ENCODE peak calls at places on chromosomes 13 and 19, in four cellular contexts. One of them, this sample, is unnamed.

GRCh38 chr13:74206061-74206561 is 71.9 kb upstream of the KLF12 start:
- DNase-seq in foreskin fibroblast: peak
- DNase-seq in psoas muscle: no peak
- DNase-seq in Peyer's patch: no peak
- DNase-seq in this sample: peak

GRCh38 chr19:823565-824121 is 1.9 kb upstream of the PLPPR3 start:
- DNase-seq in foreskin fibroblast: no peak
- DNase-seq in psoas muscle: no peak
- DNase-seq in Peyer's patch: no peak
- DNase-seq in this sample: no peak

GRCh38 chr19:27974082-27974513 is 1238.9 kb downstream of the UQCRFS1 start:
- DNase-seq in foreskin fibroblast: peak
- DNase-seq in psoas muscle: no peak
- DNase-seq in Peyer's patch: no peak
- DNase-seq in this sample: no peak

GRCh38 chr13:76812206-76812882 is 73.9 kb downstream of the KCTD12 start:
- DNase-seq in foreskin fibroblast: peak
- DNase-seq in psoas muscle: peak
- DNase-seq in Peyer's patch: no peak
- DNase-seq in this sample: peak

GRCh38 chr13:91609353-91609752 is 210.9 kb downstream of the GPC5 start:
- DNase-seq in foreskin fibroblast: no peak
- DNase-seq in psoas muscle: no peak
- DNase-seq in Peyer's patch: no peak
- DNase-seq in this sample: no peak

GRCh38 chr13:105336706-105337582 is 1198.5 kb downstream of the EFNB2 start:
- DNase-seq in foreskin fibroblast: no peak
- DNase-seq in psoas muscle: no peak
- DNase-seq in Peyer's patch: no peak
- DNase-seq in this sample: peak

GRCh38 chr13:45370922-45371406 is 30.0 kb upstream of the TPT1 start:
- DNase-seq in foreskin fibroblast: peak
- DNase-seq in psoas muscle: peak
- DNase-seq in Peyer's patch: peak
- DNase-seq in this sample: peak

GRCh38 chr13:30119476-30119875 is 187.9 kb downstream of the KATNAL1 start:
- DNase-seq in foreskin fibroblast: peak
- DNase-seq in psoas muscle: no peak
- DNase-seq in Peyer's patch: no peak
- DNase-seq in this sample: peak

GRCh38 chr19:11242864-11243797 is 3.7 kb downstream of the ANGPTL8 start:
- DNase-seq in foreskin fibroblast: peak
- DNase-seq in psoas muscle: peak
- DNase-seq in Peyer's patch: peak
- DNase-seq in this sample: no peak

GRCh38 chr19:16180611-16181010 is 4.6 kb upstream of the FAM32A start:
- DNase-seq in foreskin fibroblast: peak
- DNase-seq in psoas muscle: no peak
- DNase-seq in Peyer's patch: no peak
- DNase-seq in this sample: peak

GRCh38 chr13:113207890-113208423 is 512 bp downstream of the PCID2 start:
- DNase-seq in foreskin fibroblast: peak
- DNase-seq in psoas muscle: no peak
- DNase-seq in Peyer's patch: no peak
- DNase-seq in this sample: no peak

GRCh38 chr13:43107780-43108179 is 84.4 kb downstream of the DNAJC15 start:
- DNase-seq in foreskin fibroblast: peak
- DNase-seq in psoas muscle: no peak
- DNase-seq in Peyer's patch: no peak
- DNase-seq in this sample: peak

GRCh38 chr13:50375792-50376191 is 360.5 kb downstream of the KCNRG start:
- DNase-seq in foreskin fibroblast: peak
- DNase-seq in psoas muscle: no peak
- DNase-seq in Peyer's patch: no peak
- DNase-seq in this sample: peak

GRCh38 chr19:10083911-10084310 is 2.2 kb upstream of the SHFL start:
- DNase-seq in foreskin fibroblast: no peak
- DNase-seq in psoas muscle: peak
- DNase-seq in Peyer's patch: no peak
- DNase-seq in this sample: no peak

GRCh38 chr19:1401138-1401888 is at the start of gene GAMT:
- DNase-seq in foreskin fibroblast: peak
- DNase-seq in psoas muscle: no peak
- DNase-seq in Peyer's patch: peak
- DNase-seq in this sample: no peak

GRCh38 chr13:98515804-98516465 is 61.0 kb downstream of the STK24 start:
- DNase-seq in foreskin fibroblast: no peak
- DNase-seq in psoas muscle: no peak
- DNase-seq in Peyer's patch: no peak
- DNase-seq in this sample: no peak

GRCh38 chr19:925912-926594 is at the start of gene ARID3A:
- DNase-seq in foreskin fibroblast: no peak
- DNase-seq in psoas muscle: peak
- DNase-seq in Peyer's patch: peak
- DNase-seq in this sample: peak

GRCh38 chr13:20258208-20258962 is 26.3 kb upstream of the GJB6 start:
- DNase-seq in foreskin fibroblast: no peak
- DNase-seq in psoas muscle: no peak
- DNase-seq in Peyer's patch: no peak
- DNase-seq in this sample: no peak

GRCh38 chr13:94210826-94211225 is 268.7 kb downstream of the DCT start:
- DNase-seq in foreskin fibroblast: no peak
- DNase-seq in psoas muscle: no peak
- DNase-seq in Peyer's patch: no peak
- DNase-seq in this sample: no peak

GRCh38 chr13:47117268-47117667 is 220.4 kb upstream of the HTR2A start:
- DNase-seq in foreskin fibroblast: peak
- DNase-seq in psoas muscle: no peak
- DNase-seq in Peyer's patch: no peak
- DNase-seq in this sample: peak

GRCh38 chr19:988081-988480 is 3.9 kb downstream of the WDR18 start:
- DNase-seq in foreskin fibroblast: no peak
- DNase-seq in psoas muscle: no peak
- DNase-seq in Peyer's patch: no peak
- DNase-seq in this sample: no peak

GRCh38 chr19:39401549-39402416 is 4.9 kb upstream of the ZFP36 start:
- DNase-seq in foreskin fibroblast: peak
- DNase-seq in psoas muscle: peak
- DNase-seq in Peyer's patch: peak
- DNase-seq in this sample: no peak

GRCh38 chr13:74288361-74288911 is 154.2 kb upstream of the KLF12 start:
- DNase-seq in foreskin fibroblast: peak
- DNase-seq in psoas muscle: no peak
- DNase-seq in Peyer's patch: peak
- DNase-seq in this sample: no peak

GRCh38 chr19:48724796-48725753 is 5.5 kb upstream of the MAMSTR start:
- DNase-seq in foreskin fibroblast: peak
- DNase-seq in psoas muscle: peak
- DNase-seq in Peyer's patch: no peak
- DNase-seq in this sample: no peak

GRCh38 chr19:33905937-33906577 is 109.4 kb downstream of the KCTD15 start:
- DNase-seq in foreskin fibroblast: peak
- DNase-seq in psoas muscle: peak
- DNase-seq in Peyer's patch: peak
- DNase-seq in this sample: no peak

GRCh38 chr13:99374994-99375805 is 68.0 kb upstream of the GPR183 start:
- DNase-seq in foreskin fibroblast: no peak
- DNase-seq in psoas muscle: no peak
- DNase-seq in Peyer's patch: peak
- DNase-seq in this sample: no peak

DNA sequence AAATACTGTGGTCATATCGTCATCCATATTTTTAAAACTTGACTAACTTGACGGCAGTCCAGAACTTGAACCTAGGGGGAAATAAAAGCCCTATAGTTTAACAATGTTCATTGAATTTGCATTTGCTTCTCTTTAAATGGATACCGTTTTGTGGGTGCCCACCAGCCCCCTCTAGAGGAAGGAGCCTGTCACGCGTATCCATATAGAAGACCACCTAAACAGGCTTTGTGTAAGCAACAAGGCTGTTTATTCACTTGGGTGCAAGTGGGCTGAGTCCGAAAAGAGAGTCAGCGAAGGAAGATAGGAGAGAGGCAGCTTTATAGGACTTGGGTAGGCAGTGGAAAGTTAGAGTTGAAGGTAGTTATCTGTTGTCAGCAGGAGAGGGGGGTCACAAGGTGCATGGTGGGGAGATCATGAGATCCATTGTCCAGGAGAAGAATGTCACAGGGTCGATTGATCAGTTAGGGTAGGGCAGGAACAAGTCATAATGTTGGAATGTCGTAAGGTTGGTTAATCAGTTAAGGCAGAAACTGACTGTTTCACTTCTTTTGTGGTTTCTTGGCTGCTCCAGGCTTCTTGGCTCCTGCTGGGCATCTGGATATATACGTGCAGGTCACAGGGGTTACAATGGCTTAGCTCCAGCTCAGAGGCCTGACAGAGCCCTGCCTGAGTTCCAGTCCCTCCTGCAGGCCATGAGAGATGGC is 42.5 kb upstream of the ANKRD10 start:
- DNase-seq in foreskin fibroblast: peak
- DNase-seq in psoas muscle: no peak
- DNase-seq in Peyer's patch: no peak
- DNase-seq in this sample: no peak
- TF ChIP-seq CTCF in foreskin fibroblast: no peak
- TF ChIP-seq CTCF in psoas muscle: no peak
- TF ChIP-seq CTCF in Peyer's patch: no peak
- TF ChIP-seq CTCF in this sample: peak

DNA sequence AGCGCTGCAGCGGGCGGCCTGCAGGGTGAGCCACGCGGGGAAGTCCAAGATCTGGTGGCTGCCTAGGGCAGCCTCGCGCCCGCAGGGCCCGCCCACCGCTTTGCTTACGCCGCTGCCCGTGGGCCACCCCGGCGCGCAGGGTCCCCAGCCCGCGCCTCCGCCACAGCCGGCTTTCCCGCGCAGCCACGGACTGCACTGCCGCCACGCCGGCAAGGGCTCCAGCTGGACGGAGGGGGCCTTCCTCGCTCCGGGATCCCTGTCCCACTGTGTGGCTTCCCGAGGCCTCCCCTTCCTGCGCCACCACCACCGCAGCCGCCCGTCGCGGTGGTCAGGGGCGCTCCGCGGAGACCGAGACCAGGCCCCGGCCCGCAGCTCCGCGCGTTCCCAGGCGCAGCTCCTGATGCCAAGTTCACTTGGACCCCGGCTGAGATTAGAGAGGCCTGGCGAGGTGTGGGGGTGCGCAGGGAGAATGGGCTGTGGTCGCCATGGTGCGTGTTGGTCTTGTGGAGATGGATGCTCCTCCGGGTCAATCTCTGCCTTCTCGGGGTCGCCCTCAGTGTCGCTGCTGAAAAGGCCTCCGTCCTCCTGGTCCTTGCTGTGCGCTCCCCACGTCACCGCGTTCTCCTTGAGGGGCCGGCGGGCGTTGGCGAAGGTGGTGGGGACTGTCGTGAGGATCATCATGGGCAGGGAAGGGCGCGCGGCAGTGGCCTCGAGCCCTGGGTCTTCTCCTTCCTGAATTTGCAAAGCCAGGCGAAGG is 17.9 kb upstream of the RNF17 start:
- DNase-seq in foreskin fibroblast: peak
- DNase-seq in psoas muscle: no peak
- DNase-seq in Peyer's patch: no peak
- DNase-seq in this sample: no peak
- H3K4me3 ChIP-seq in foreskin fibroblast: no peak
- H3K4me3 ChIP-seq in psoas muscle: peak
- H3K4me3 ChIP-seq in Peyer's patch: no peak
- H3K4me3 ChIP-seq in this sample: no peak

GRCh38 chr19:50173144-50173543 is 10.1 kb upstream of the IZUMO2 start:
- DNase-seq in foreskin fibroblast: no peak
- DNase-seq in psoas muscle: no peak
- DNase-seq in Peyer's patch: peak
- DNase-seq in this sample: no peak

GRCh38 chr19:50178320-50178719 is 15.2 kb upstream of the IZUMO2 start:
- DNase-seq in foreskin fibroblast: no peak
- DNase-seq in psoas muscle: no peak
- DNase-seq in Peyer's patch: no peak
- DNase-seq in this sample: no peak

GRCh38 chr19:50178859-50179537 is 15.9 kb upstream of the IZUMO2 start:
- DNase-seq in foreskin fibroblast: no peak
- DNase-seq in psoas muscle: no peak
- DNase-seq in Peyer's patch: no peak
- DNase-seq in this sample: no peak

GRCh38 chr19:50174100-50174793 is 11.2 kb upstream of the IZUMO2 start:
- DNase-seq in foreskin fibroblast: no peak
- DNase-seq in psoas muscle: no peak
- DNase-seq in Peyer's patch: no peak
- DNase-seq in this sample: no peak

DNA sequence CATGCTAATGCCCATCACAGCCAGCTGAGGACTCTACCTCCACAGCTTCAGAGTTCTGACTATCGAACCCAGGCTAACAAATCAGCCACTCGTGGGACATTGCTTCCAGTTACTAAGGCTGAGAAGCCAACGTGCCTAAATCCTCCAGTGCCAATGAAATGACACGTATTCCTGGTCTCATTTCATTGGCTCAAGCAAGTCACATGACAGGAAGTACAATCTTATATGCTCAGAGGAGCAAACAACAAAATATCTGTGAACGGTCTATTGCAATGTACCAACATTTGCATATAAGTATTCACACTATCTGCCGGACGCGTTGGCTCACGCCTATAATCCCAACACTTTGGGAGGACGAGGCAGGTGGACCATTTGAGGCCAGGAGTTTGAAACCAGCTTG is 12.8 kb upstream of the IZUMO2 start:
- DNase-seq in foreskin fibroblast: no peak
- DNase-seq in psoas muscle: no peak
- DNase-seq in Peyer's patch: no peak
- DNase-seq in this sample: no peak
- TF ChIP-seq CTCF in foreskin fibroblast: no peak
- TF ChIP-seq CTCF in psoas muscle: no peak
- TF ChIP-seq CTCF in Peyer's patch: no peak
- TF ChIP-seq CTCF in this sample: no peak

DNA sequence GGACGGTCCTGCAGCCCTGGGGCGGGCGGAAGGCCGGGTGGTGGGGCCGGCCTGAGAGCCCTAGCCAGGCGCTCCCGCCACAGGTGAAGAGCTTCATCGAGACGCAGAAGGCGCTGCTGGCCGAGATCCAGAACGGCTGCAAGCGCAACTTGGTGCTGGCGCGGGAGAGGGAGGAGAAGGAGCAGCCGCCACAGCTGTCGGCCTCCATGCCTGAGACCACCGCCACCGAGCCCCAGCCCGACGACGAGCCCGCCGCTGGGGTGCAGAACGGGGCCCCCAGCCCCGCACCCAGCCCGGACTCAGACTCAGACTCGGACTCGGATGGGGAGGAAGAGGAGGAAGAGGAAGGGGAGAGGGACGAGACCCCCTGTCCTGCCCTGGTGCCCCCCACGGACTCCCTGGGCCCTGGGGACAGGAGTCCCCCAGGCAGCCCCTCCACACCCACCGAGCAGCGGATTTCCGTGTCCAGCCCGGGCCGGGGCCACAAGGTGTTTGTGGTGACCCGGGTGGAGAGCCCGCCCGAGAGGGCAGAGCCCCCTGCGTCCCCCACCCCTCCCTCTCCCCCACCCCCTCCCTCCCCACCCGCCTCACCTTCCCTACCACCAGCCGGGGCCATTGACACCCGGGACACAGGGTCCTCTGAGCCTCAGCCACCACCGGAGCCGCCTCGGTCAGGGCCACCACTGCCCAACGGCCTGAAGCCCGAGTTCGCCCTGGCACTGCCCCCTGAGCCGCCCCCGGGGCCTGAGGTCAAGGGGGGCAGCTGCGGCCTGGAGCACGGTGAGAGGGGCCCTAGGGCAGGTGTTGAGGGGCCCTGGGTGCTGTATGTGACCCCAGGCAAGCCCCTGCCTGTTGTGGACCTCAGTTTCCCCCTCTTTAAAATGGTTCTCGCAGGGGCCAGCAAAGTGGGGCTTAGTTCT is 15.3 kb downstream of the NKPD1 start:
- DNase-seq in foreskin fibroblast: no peak
- DNase-seq in psoas muscle: no peak
- DNase-seq in Peyer's patch: no peak
- DNase-seq in this sample: no peak
- H3K4me3 ChIP-seq in foreskin fibroblast: no peak
- H3K4me3 ChIP-seq in psoas muscle: no peak
- H3K4me3 ChIP-seq in Peyer's patch: no peak
- H3K4me3 ChIP-seq in this sample: no peak

This sample was measured in AG09309.